ENCODE peak calls at places on chromosomes 5 and 9, in nine cellular contexts. Z, C, E, D, M, V, T, G and K are unnamed samples.

GRCh38 chr9:127878001-127878651 is 651 bp upstream of the AK1 start:
- DNase-seq in Z (peak), C (no peak), E (no peak), D (no peak), M (no peak), V (no peak), T (no peak), G (no peak), K (no peak)

GRCh38 chr5:77844408-77845272 is 68.5 kb upstream of the TBCA start:
- DNase-seq in Z (no peak), C (peak), E (no peak), D (no peak), M (no peak), V (no peak), T (no peak), G (no peak), K (no peak)

GRCh38 chr5:4513381-4513780 is 626.7 kb upstream of the ADAMTS16 start:
- DNase-seq in Z (no peak), C (no peak), E (no peak), D (no peak), M (peak), V (no peak), T (no peak), G (no peak), K (no peak)

GRCh38 chr5:1555011-1555807 is 31.4 kb upstream of the LPCAT1 start:
- DNase-seq in Z (no peak), C (peak), E (peak), D (no peak), M (peak), V (no peak), T (peak), G (peak), K (no peak)

GRCh38 chr5:42887575-42887974 is 75.9 kb upstream of the SELENOP start:
- DNase-seq in Z (no peak), C (no peak), E (no peak), D (no peak), M (no peak), V (no peak), T (no peak), G (no peak), K (no peak)

GRCh38 chr5:166784545-166785078 is 1506.8 kb upstream of the WWC1 start:
- DNase-seq in Z (no peak), C (no peak), E (peak), D (no peak), M (no peak), V (no peak), T (no peak), G (no peak), K (no peak)

GRCh38 chr5:132003170-132003744 is 8.2 kb downstream of the ACSL6 start:
- DNase-seq in Z (no peak), C (no peak), E (no peak), D (no peak), M (no peak), V (no peak), T (no peak), G (no peak), K (no peak)

GRCh38 chr5:174505621-174506020 is 218.8 kb upstream of the MSX2 start:
- DNase-seq in Z (no peak), C (no peak), E (no peak), D (no peak), M (peak), V (no peak), T (peak), G (no peak), K (no peak)

GRCh38 chr9:77887660-77888059 is 144.0 kb downstream of the GNAQ start:
- DNase-seq in Z (no peak), C (no peak), E (no peak), D (no peak), M (peak), V (no peak), T (no peak), G (no peak), K (no peak)

GRCh38 chr5:148780711-148781110 is 45.7 kb upstream of the ADRB2 start:
- DNase-seq in Z (no peak), C (no peak), E (no peak), D (no peak), M (no peak), V (no peak), T (no peak), G (no peak), K (no peak)

GRCh38 chr5:52894451-52894850 is 94.7 kb upstream of the ITGA2 start:
- DNase-seq in Z (no peak), C (no peak), E (no peak), D (no peak), M (no peak), V (no peak), T (no peak), G (no peak), K (no peak)

GRCh38 chr5:16552666-16553343 is 64.0 kb downstream of the RETREG1 start:
- DNase-seq in Z (peak), C (peak), E (peak), D (peak), M (peak), V (peak), T (peak), G (peak), K (no peak)

GRCh38 chr9:87629094-87629493 is 96.8 kb upstream of the CTSL start:
- DNase-seq in Z (no peak), C (no peak), E (no peak), D (no peak), M (no peak), V (no peak), T (no peak), G (no peak), K (no peak)

GRCh38 chr9:98159301-98159700 is 33.1 kb downstream of the CORO2A start:
- DNase-seq in Z (no peak), C (no peak), E (no peak), D (no peak), M (no peak), V (no peak), T (no peak), G (no peak), K (no peak)

GRCh38 chr5:57858905-57859304 is 376.3 kb upstream of the ACTBL2 start:
- DNase-seq in Z (no peak), C (no peak), E (no peak), D (no peak), M (no peak), V (no peak), T (no peak), G (no peak), K (no peak)

GRCh38 chr9:6413365-6414263 is 615 bp downstream of the UHRF2 start:
- DNase-seq in Z (peak), C (no peak), E (peak), D (peak), M (peak), V (peak), T (peak), G (no peak), K (no peak)

GRCh38 chr9:69376651-69377050 is 51.6 kb downstream of the ENTREP1 start:
- DNase-seq in Z (no peak), C (no peak), E (no peak), D (no peak), M (peak), V (no peak), T (no peak), G (peak), K (no peak)

GRCh38 chr5:72015103-72015548 is 92.1 kb upstream of the MAP1B start:
- DNase-seq in Z (no peak), C (no peak), E (peak), D (no peak), M (peak), V (no peak), T (peak), G (no peak), K (no peak)

GRCh38 chr5:148640471-148640870 is 13.9 kb downstream of the HTR4 start:
- DNase-seq in Z (no peak), C (no peak), E (no peak), D (no peak), M (no peak), V (no peak), T (no peak), G (no peak), K (no peak)

GRCh38 chr5:10374032-10374431 is 20.5 kb downstream of the MARCHF6 start:
- DNase-seq in Z (no peak), C (no peak), E (no peak), D (no peak), M (no peak), V (no peak), T (no peak), G (no peak), K (no peak)

GRCh38 chr9:31574006-31574750 is 810.3 kb upstream of the ACO1 start:
- DNase-seq in Z (no peak), C (no peak), E (no peak), D (no peak), M (peak), V (no peak), T (no peak), G (no peak), K (no peak)

GRCh38 chr9:96021616-96022444 is 146.3 kb downstream of the ERCC6L2 start:
- DNase-seq in Z (peak), C (peak), E (no peak), D (no peak), M (no peak), V (no peak), T (no peak), G (no peak), K (no peak)

GRCh38 chr5:79513519-79514390 is at the start of gene HOMER1:
- DNase-seq in Z (peak), C (peak), E (peak), D (peak), M (peak), V (peak), T (peak), G (peak), K (no peak)

GRCh38 chr5:125311743-125312142 is 565.3 kb upstream of the ZNF608 start:
- DNase-seq in Z (no peak), C (no peak), E (no peak), D (no peak), M (peak), V (no peak), T (no peak), G (no peak), K (no peak)

GRCh38 chr9:97412628-97413382 is 909 bp downstream of the TDRD7 start:
- DNase-seq in Z (no peak), C (peak), E (no peak), D (no peak), M (peak), V (peak), T (peak), G (no peak), K (no peak)

GRCh38 chr5:172910828-172911627 is 48.2 kb upstream of the RPL26L1 start:
- DNase-seq in Z (peak), C (peak), E (peak), D (no peak), M (peak), V (no peak), T (no peak), G (peak), K (peak)

GRCh38 chr5:67202830-67203229 is 6.2 kb upstream of the CD180 start:
- DNase-seq in Z (no peak), C (no peak), E (no peak), D (no peak), M (no peak), V (no peak), T (no peak), G (peak), K (no peak)

GRCh38 chr5:111225926-111226325 is 1.7 kb downstream of the CAMK4 start:
- DNase-seq in Z (no peak), C (peak), E (no peak), D (no peak), M (no peak), V (no peak), T (no peak), G (no peak), K (no peak)

GRCh38 chr9:75378036-75378435 is 289.7 kb downstream of the OSTF1 start:
- DNase-seq in Z (peak), C (no peak), E (no peak), D (no peak), M (no peak), V (no peak), T (peak), G (no peak), K (no peak)

GRCh38 chr9:87516222-87516930 is 18.7 kb downstream of the DAPK1 start:
- DNase-seq in Z (no peak), C (no peak), E (peak), D (no peak), M (no peak), V (no peak), T (no peak), G (no peak), K (no peak)

GRCh38 chr9:2469681-2470141 is 151.9 kb upstream of the VLDLR start:
- DNase-seq in Z (peak), C (peak), E (no peak), D (no peak), M (peak), V (no peak), T (peak), G (no peak), K (peak)

GRCh38 chr5:159820692-159821091 is 95.6 kb upstream of the ADRA1B start:
- DNase-seq in Z (no peak), C (no peak), E (no peak), D (no peak), M (no peak), V (no peak), T (no peak), G (no peak), K (no peak)

GRCh38 chr5:79567926-79568549 is 44.2 kb upstream of the TENT2 start:
- DNase-seq in Z (no peak), C (no peak), E (no peak), D (no peak), M (peak), V (no peak), T (no peak), G (no peak), K (no peak)